ENCODE peak calls at places on chromosomes 13 and 19, in five cellular contexts. M is HT-29; Z is stimulated activated naive CD8-positive, alpha-beta T cell treated with anti-CD3 and anti-CD28 coated beads, Interleukin-15, amount 100 ng/mL, for 72 hours; A is lower leg skin; O is fibroblast of pulmonary artery. J is an unnamed sample.

GRCh38 chr13:27120811-27121210 is 50.8 kb downstream of the USP12 start:
- DNase-seq in O (peak; percentile 16), A (no peak), M (no peak), Z (no peak), J (no peak)

GRCh38 chr19:41799444-41800000 is 3.1 kb downstream of the CEACAM3 start:
- DNase-seq in Z (no peak), M (peak; percentile 64), O (no peak), A (no peak), J (no peak)

GRCh38 chr19:1098177-1099051 is 3.2 kb upstream of the POLR2E start:
- DNase-seq in M (peak; percentile 81), A (peak; percentile 64), Z (no peak), O (no peak), J (no peak)

GRCh38 chr13:110676057-110676510 is 29.8 kb downstream of the CARS2 start:
- DNase-seq in M (no peak), A (no peak), O (no peak), Z (no peak), J (peak; percentile 85)

GRCh38 chr19:8512115-8512967 is 1.6 kb downstream of the ZNF414 start:
- DNase-seq in O (peak; percentile 24), M (peak; percentile 20), A (no peak), Z (peak; percentile 32), J (no peak)

GRCh38 chr19:55667958-55668357 is 7.1 kb upstream of the EPN1 start:
- DNase-seq in M (peak; percentile 85), Z (no peak), A (no peak), O (no peak), J (no peak)

GRCh38 chr13:76708138-76708537 is 178.1 kb downstream of the KCTD12 start:
- DNase-seq in O (no peak), Z (no peak), M (no peak), A (no peak), J (no peak)

GRCh38 chr19:19451429-19452240 is 46.2 kb downstream of the GATAD2A start:
- DNase-seq in A (no peak), Z (peak; percentile 54), M (no peak), O (no peak), J (no peak)

GRCh38 chr13:103289661-103290060 is 223.4 kb upstream of the SLC10A2 start:
- DNase-seq in Z (no peak), A (no peak), M (no peak), O (peak; percentile 65), J (no peak)

GRCh38 chr19:8361921-8362793 is 1.8 kb upstream of the ANGPTL4 start:
- DNase-seq in A (peak; percentile 96), M (peak; percentile 92), Z (no peak), O (peak; percentile 99), J (no peak)

GRCh38 chr13:45224181-45224580 is 23.3 kb upstream of the KCTD4 start:
- DNase-seq in M (no peak), Z (no peak), O (no peak), A (no peak), J (no peak)

GRCh38 chr13:46595136-46595917 is 42.4 kb downstream of the LRCH1 start:
- DNase-seq in Z (no peak), A (no peak), M (no peak), O (peak; percentile 51), J (no peak)

GRCh38 chr13:20475927-20476691 is 49.5 kb downstream of the CRYL1 start:
- DNase-seq in M (no peak), A (no peak), O (no peak), Z (peak; percentile 63), J (peak; percentile 27)

GRCh38 chr19:34351382-34351802 is 13.6 kb upstream of the GPI start:
- DNase-seq in A (no peak), Z (no peak), M (peak; percentile 71), O (no peak), J (no peak)

GRCh38 chr19:36373638-36374156 is 5.3 kb downstream of the ZFP14 start:
- DNase-seq in O (no peak), M (no peak), Z (no peak), A (no peak), J (no peak)